ENCODE peak calls at places on chromosomes 2 and 18, in nine cellular contexts. U, R, A, Y, Q, E, M, G and J are unnamed samples.

GRCh38 chr18:67705748-67706147 is 189.2 kb upstream of the DSEL start:
- DNase-seq in U (no peak), E (no peak), Q (no peak), R (no peak), A (peak), G (no peak), M (no peak), Y (no peak), J (no peak)

GRCh38 chr2:232919151-232919550 is 49.1 kb downstream of the SNORC start:
- DNase-seq in E (peak), Q (no peak), M (no peak), R (no peak), Y (no peak), U (no peak), A (no peak), G (no peak), J (no peak)

GRCh38 chr2:120390381-120391055 is 44.6 kb downstream of the INHBB start:
- DNase-seq in M (no peak), Y (no peak), A (no peak), U (no peak), G (no peak), R (no peak), E (no peak), Q (peak), J (no peak)

GRCh38 chr2:227761734-227762476 is 16.2 kb downstream of the SCYGR8 start:
- DNase-seq in M (no peak), E (peak), Q (no peak), R (no peak), Y (no peak), U (no peak), A (no peak), G (no peak), J (no peak)

GRCh38 chr2:45843136-45843535 is 191.7 kb downstream of the PRKCE start:
- DNase-seq in A (no peak), Y (no peak), G (no peak), R (no peak), M (peak), Q (no peak), U (no peak), E (no peak), J (no peak)

GRCh38 chr2:226086190-226086589 is 686.7 kb downstream of the NYAP2 start:
- DNase-seq in Q (no peak), U (no peak), Y (no peak), M (no peak), E (no peak), R (no peak), A (no peak), G (no peak), J (no peak)

GRCh38 chr2:3598197-3598910 is 3.4 kb downstream of the COLEC11 start:
- DNase-seq in G (no peak), R (no peak), A (no peak), Y (no peak), Q (no peak), M (no peak), E (no peak), U (no peak), J (no peak)

GRCh38 chr2:183229386-183229785 is 105.1 kb downstream of the NUP35 start:
- DNase-seq in U (no peak), A (peak), G (no peak), Y (no peak), Q (no peak), R (no peak), E (peak), M (no peak), J (peak)

GRCh38 chr2:44895061-44895460 is 46.4 kb upstream of the SIX3 start:
- DNase-seq in R (no peak), E (no peak), M (no peak), U (no peak), Q (no peak), G (no peak), A (no peak), Y (no peak), J (no peak)

GRCh38 chr2:84494070-84494469 is 22.2 kb upstream of the DNAH6 start:
- DNase-seq in M (no peak), A (peak), G (no peak), E (peak), R (no peak), Q (no peak), Y (no peak), U (no peak), J (peak)

GRCh38 chr2:175251425-175252041 is 70.0 kb upstream of the ATP5MC3 start:
- DNase-seq in Y (no peak), R (no peak), E (peak), G (no peak), U (peak), Q (no peak), A (peak), M (no peak), J (peak)

GRCh38 chr18:13266208-13267100 is 47.9 kb downstream of the LDLRAD4 start:
- DNase-seq in Y (no peak), E (no peak), G (peak), R (peak), M (no peak), U (peak), A (no peak), Q (peak), J (no peak)

GRCh38 chr2:88919087-88919738 is 227.7 kb downstream of the RPIA start:
- DNase-seq in E (peak), M (no peak), Q (no peak), A (peak), R (no peak), G (no peak), U (no peak), Y (no peak), J (no peak)

GRCh38 chr2:46460991-46461715 is 18.2 kb upstream of the TMEM247 start:
- DNase-seq in G (peak), U (peak), Q (peak), M (peak), Y (peak), A (peak), E (peak), R (peak), J (peak)

GRCh38 chr18:8688857-8689256 is 16.5 kb upstream of the MTCL1 start:
- DNase-seq in G (no peak), M (no peak), R (no peak), U (no peak), Q (no peak), E (no peak), Y (no peak), A (no peak), J (no peak)

GRCh38 chr18:67428148-67428547 is 88.4 kb downstream of the DSEL start:
- DNase-seq in U (no peak), A (peak), Q (no peak), M (no peak), Y (no peak), G (no peak), R (no peak), E (no peak), J (no peak)

GRCh38 chr2:88549616-88550292 is 77.5 kb downstream of the EIF2AK3 start:
- DNase-seq in M (no peak), A (no peak), E (no peak), U (no peak), R (no peak), G (no peak), Q (no peak), Y (no peak), J (no peak)

GRCh38 chr2:241798081-241798630 is 10.8 kb upstream of the NEU4 start:
- DNase-seq in E (no peak), G (no peak), U (no peak), M (no peak), R (no peak), A (no peak), Y (no peak), Q (no peak), J (no peak)

GRCh38 chr2:223203971-223204370 is 152.0 kb downstream of the KCNE4 start:
- DNase-seq in M (no peak), U (no peak), R (no peak), Q (no peak), E (peak), Y (no peak), A (peak), G (no peak), J (peak)

GRCh38 chr18:54359233-54359632 is 1.5 kb downstream of the C18orf54 start:
- DNase-seq in Q (no peak), Y (no peak), M (no peak), A (no peak), R (no peak), E (no peak), U (no peak), G (no peak), J (no peak)